ENCODE peak calls at places on chromosomes 6 and 20, in four cellular contexts. H is astrocyte, J is OCI-LY7, I is AG09309. A is an unnamed sample.

GRCh38 chr6:7058250-7058923 is 49.4 kb upstream of the RREB1 start:
- DNase-seq in H (peak; percentile 99), I (peak; percentile 92), J (no peak), A (peak; percentile 96)

GRCh38 chr20:37867289-37868195 is 35.4 kb upstream of the VSTM2L start:
- DNase-seq in H (no peak), I (no peak), J (no peak), A (peak; percentile 18)

GRCh38 chr6:122081921-122082320 is 317.5 kb upstream of the HSF2 start:
- DNase-seq in J (no peak), H (no peak), I (no peak), A (no peak)

GRCh38 chr6:33206864-33207568 is 1.3 kb upstream of the RING1 start:
- DNase-seq in J (no peak), H (no peak), I (no peak), A (no peak)

GRCh38 chr6:29968905-29969304 is 26.6 kb downstream of the HLA-A start:
- DNase-seq in J (no peak), H (no peak), I (no peak), A (no peak)

GRCh38 chr6:84774174-84775158 is 10.1 kb upstream of the TBX18 start:
- DNase-seq in I (no peak), J (no peak), H (no peak), A (peak; percentile 77)

GRCh38 chr20:53146201-53146891 is 174.2 kb downstream of the TSHZ2 start:
- DNase-seq in J (no peak), H (peak; percentile 43), I (no peak), A (no peak)

GRCh38 chr20:32465092-32465900 is 107.2 kb downstream of the ASXL1 start:
- DNase-seq in J (no peak), I (no peak), H (peak; percentile 81), A (peak; percentile 94)

GRCh38 chr20:33522256-33522820 is 32.4 kb downstream of the CBFA2T2 start:
- DNase-seq in I (no peak), J (no peak), H (peak; percentile 2), A (peak; percentile 5)

GRCh38 chr6:56279346-56280080 is 32.1 kb upstream of the COL21A1 start:
- DNase-seq in J (no peak), H (peak; percentile 71), I (no peak), A (peak; percentile 61)

GRCh38 chr6:44049163-44049988 is 77.9 kb downstream of the MRPL14 start:
- DNase-seq in J (no peak), H (peak; percentile 51), I (no peak), A (no peak)

GRCh38 chr6:80540700-80541099 is 434.2 kb downstream of the BCKDHB start:
- DNase-seq in H (no peak), J (no peak), I (no peak), A (no peak)

GRCh38 chr20:461254-462198 is 807 bp downstream of the TBC1D20 start:
- DNase-seq in J (peak; percentile 56), I (no peak), H (peak; percentile 34), A (peak; percentile 43)

GRCh38 chr20:46512943-46513844 is at the start of gene ZNF334:
- DNase-seq in I (no peak), H (peak; percentile 23), J (no peak), A (peak; percentile 61)

GRCh38 chr20:13220857-13221297 is at the start of gene ISM1:
- DNase-seq in J (no peak), I (no peak), H (no peak), A (no peak)

GRCh38 chr20:32875673-32876072 is 16.9 kb downstream of the EFCAB8 start:
- DNase-seq in H (no peak), J (no peak), I (no peak), A (no peak)

GRCh38 chr20:18003897-18004296 is 35.1 kb downstream of the MGME1 start:
- DNase-seq in J (no peak), I (no peak), H (no peak), A (no peak)

GRCh38 chr6:156427345-156427744 is 349.8 kb upstream of the ARID1B start:
- DNase-seq in J (no peak), H (peak; percentile 95), I (peak; percentile 32), A (peak; percentile 79)

GRCh38 chr6:2684059-2684749 is 66.5 kb downstream of the MYLK4 start:
- DNase-seq in J (no peak), I (no peak), H (peak; percentile 71), A (peak; percentile 58)

GRCh38 chr6:111736005-111736607 is 130.4 kb upstream of the TRAF3IP2 start:
- DNase-seq in H (no peak), I (no peak), J (no peak), A (peak; percentile 20)

GRCh38 chr6:138404666-138405337 is 779 bp downstream of the HEBP2 start:
- DNase-seq in I (no peak), J (peak; percentile 58), H (no peak), A (peak; percentile 22)

GRCh38 chr6:135566311-135567068 is 69.0 kb upstream of the AHI1 start:
- DNase-seq in I (no peak), H (no peak), J (no peak), A (no peak)

GRCh38 chr20:50049442-50050026 is 63.4 kb downstream of the UBE2V1 start:
- DNase-seq in I (no peak), J (peak; percentile 18), H (no peak), A (no peak)

GRCh38 chr6:43718387-43719105 is 31.0 kb upstream of the MRPS18A start:
- DNase-seq in J (no peak), H (no peak), I (no peak), A (no peak)

GRCh38 chr20:51505566-51505965 is 37.0 kb downstream of the NFATC2 start:
- DNase-seq in I (no peak), H (no peak), J (no peak), A (no peak)

GRCh38 chr6:100300221-100300736 is 164.4 kb downstream of the SIM1 start:
- DNase-seq in H (peak; percentile 98), I (peak; percentile 84), J (no peak), A (peak; percentile 97)

GRCh38 chr6:73285674-73286283 is 22.8 kb upstream of the KHDC1 start:
- DNase-seq in I (peak; percentile 44), J (peak; percentile 37), H (peak; percentile 48), A (peak; percentile 80)

GRCh38 chr20:62953839-62954703 is 1.6 kb downstream of the SLC17A9 start:
- DNase-seq in J (peak; percentile 96), H (peak; percentile 48), I (no peak), A (peak; percentile 71)
- H3K4me3 ChIP-seq in J (peak overlapping the region; percentile 44), H (peak overlapping the region; percentile 14), I (peak overlapping the region; percentile 71), A (peak overlapping the region; percentile 45)

DNA sequence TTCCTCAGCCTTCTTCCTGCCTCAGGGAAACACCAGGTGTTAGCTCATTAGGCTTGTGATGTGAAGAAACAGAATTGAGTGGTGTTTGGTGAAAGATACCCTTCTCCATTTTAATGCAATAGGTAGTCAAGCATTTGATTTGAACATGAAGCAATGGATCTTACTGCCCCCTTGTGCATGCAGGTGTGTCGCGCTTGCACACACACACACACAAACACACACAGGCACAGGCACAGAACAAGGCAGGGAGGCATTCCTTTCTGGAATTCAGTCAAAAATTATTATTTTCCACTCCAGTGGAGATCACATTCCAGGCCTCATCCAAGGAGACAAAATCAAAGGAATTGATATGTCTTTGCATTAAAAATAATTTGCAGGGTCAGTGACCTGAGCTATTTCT is 667.0 kb upstream of the MARCKS start:
- DNase-seq in J (no peak), I (no peak), H (no peak), A (peak; percentile 44)
- TF ChIP-seq CTCF in J (peak; percentile 42), I (no peak), H (no peak), A (peak; percentile 53)

GRCh38 chr6:5994234-5994998 is 12.3 kb downstream of the NRN1 start:
- DNase-seq in H (no peak), I (no peak), J (no peak), A (no peak)
- H3K4me3 ChIP-seq in H (no peak overlapping the region), I (no peak overlapping the region), J (no peak overlapping the region), A (no peak overlapping the region)

DNA sequence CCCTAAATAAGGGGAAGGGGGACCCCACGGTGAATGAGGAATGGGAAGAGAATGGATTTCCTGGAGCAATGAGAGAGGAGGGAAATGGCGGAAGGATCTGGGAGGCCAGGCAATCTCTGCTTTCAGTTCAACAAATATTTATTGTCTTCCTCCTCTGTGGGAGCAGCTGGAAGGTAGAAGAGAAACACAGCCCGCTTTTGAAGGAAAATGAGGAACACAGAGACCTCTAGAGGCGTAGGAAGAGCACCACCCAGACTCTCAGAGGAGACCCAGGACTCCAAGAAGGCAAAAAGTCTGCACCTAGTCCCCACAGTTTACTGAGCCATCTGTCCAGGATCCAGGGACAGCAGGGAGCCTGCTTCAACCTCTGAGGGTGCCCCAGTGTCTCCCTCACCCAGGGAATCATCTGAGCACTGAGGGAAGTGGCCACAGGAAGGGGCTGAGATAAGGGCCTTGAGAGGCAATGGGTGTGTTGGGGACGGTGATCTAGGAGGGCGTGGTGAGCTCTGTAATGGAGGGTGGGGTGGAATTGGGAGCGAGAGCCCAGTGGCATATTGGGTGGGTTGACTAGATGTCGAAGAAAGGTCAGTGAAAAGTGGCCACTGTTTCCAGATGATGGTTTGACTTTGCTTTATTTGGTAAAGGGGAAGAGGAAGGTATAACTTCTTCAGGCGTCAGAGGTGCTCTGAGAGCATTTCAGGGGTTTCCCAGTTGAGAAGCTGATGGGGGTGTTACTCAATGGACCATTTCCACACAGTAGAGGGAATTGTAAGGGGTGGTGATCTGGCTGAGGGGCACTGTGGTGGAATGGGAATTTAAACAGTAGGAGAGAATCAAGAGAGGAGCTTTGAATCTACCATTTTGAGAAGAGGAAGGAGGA is 610 bp downstream of the PSORS1C1 start:
- DNase-seq in H (peak; percentile 36), J (no peak), I (no peak), A (peak; percentile 47)
- TF ChIP-seq CTCF in H (peak; percentile 21), J (peak; percentile 37), I (peak; percentile 7), A (peak; percentile 24)

GRCh38 chr20:41135888-41136243 is 1.5 kb upstream of the PLCG1 start:
- DNase-seq in I (no peak), H (no peak), J (no peak), A (no peak)
- H3K4me3 ChIP-seq in I (no peak overlapping the region), H (no peak overlapping the region), J (no peak overlapping the region), A (no peak overlapping the region)

DNA sequence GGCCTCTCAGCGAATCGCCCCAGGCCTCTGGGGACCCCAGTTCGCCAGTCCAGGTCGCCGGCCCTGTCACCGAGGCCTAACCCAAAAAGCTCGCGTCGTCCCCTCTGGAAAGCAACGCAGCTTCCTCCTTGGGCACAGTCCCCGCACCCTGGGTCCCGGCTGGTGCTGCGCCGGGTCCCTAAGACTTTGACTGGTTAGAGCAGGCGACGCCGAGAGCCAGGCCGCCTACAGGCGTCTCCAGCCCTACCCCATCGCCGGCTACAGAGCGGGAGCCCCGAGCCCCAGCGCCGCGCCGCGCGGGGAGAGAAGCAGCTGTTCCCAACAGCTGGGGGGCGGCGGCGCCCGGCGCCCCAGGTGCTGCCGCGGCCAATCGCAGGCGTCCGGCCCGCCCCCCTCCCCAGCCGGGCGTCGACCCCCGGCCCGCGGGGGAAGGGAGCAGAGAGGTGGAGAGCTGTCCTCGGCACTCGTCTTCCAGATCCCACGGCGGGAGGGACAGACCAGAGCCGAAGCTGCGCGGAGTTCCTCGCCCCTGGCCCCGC is 540 bp upstream of the RBM24 start:
- DNase-seq in I (no peak), J (no peak), H (no peak), A (no peak)
- TF ChIP-seq CTCF in I (peak; percentile 21), J (no peak), H (no peak), A (peak; percentile 20)

GRCh38 chr6:87793340-87793739 is 91.3 kb upstream of the AKIRIN2 start:
- DNase-seq in J (no peak), H (no peak), I (no peak), A (no peak)

GRCh38 chr6:87791982-87792381 is 89.9 kb upstream of the AKIRIN2 start:
- DNase-seq in H (no peak), J (no peak), I (no peak), A (no peak)

GRCh38 chr6:87789900-87790290 is 87.9 kb upstream of the AKIRIN2 start:
- DNase-seq in I (no peak), H (no peak), J (no peak), A (no peak)

GRCh38 chr6:87791029-87791428 is 89.0 kb upstream of the AKIRIN2 start:
- DNase-seq in I (no peak), J (no peak), H (no peak), A (peak; percentile 13)

GRCh38 chr6:87791485-87791884 is 89.5 kb upstream of the AKIRIN2 start:
- DNase-seq in H (no peak), J (peak; percentile 49), I (no peak), A (no peak)
- H3K4me3 ChIP-seq in H (no peak overlapping the region), J (no peak overlapping the region), I (no peak overlapping the region), A (no peak overlapping the region)